ENCODE peak calls at places on chromosomes 11 and 22, in seven cellular contexts. H is gastrocnemius medialis, W is breast epithelium, S is body of pancreas, Y is esophagus squamous epithelium, I is A549, V is HCT116. K is an unnamed sample.

GRCh38 chr11:94876645-94877445 is 96.5 kb downstream of the CWC15 start:
- DNase-seq in H (peak), Y (no peak), S (peak), W (peak), V (peak), I (peak), K (peak)

GRCh38 chr11:72789493-72790131 is 4.2 kb downstream of the STARD10 start:
- DNase-seq in I (no peak), H (peak), V (no peak), S (no peak), Y (no peak), W (no peak), K (no peak)

GRCh38 chr11:124535552-124536232 is 7.8 kb downstream of the OR8B12 start:
- DNase-seq in Y (no peak), V (no peak), W (no peak), H (no peak), I (peak), S (no peak), K (no peak)

GRCh38 chr11:115279831-115280761 is 224.1 kb downstream of the CADM1 start:
- DNase-seq in W (no peak), Y (no peak), V (no peak), I (no peak), S (no peak), H (no peak), K (no peak)

GRCh38 chr11:102244681-102245409 is 72.4 kb upstream of the BIRC3 start:
- DNase-seq in Y (no peak), W (peak), S (no peak), I (peak), V (peak), H (no peak), K (no peak)

GRCh38 chr11:44608654-44609027 is 43.2 kb downstream of the CD82 start:
- DNase-seq in Y (no peak), I (no peak), H (no peak), W (no peak), S (no peak), V (no peak), K (no peak)

GRCh38 chr11:33598426-33599069 is 102.1 kb downstream of the C11orf91 start:
- DNase-seq in I (no peak), H (no peak), Y (no peak), W (no peak), S (peak), V (no peak), K (no peak)

GRCh38 chr11:59918987-59919589 is 19.1 kb upstream of the OOSP1 start:
- DNase-seq in V (peak), I (peak), W (no peak), Y (no peak), S (peak), H (no peak), K (no peak)

GRCh38 chr22:30969532-30970355 is 679 bp downstream of the TUG1 start:
- DNase-seq in H (no peak), Y (no peak), W (peak), I (peak), S (no peak), V (no peak), K (no peak)

GRCh38 chr11:126011220-126011619 is 51.4 kb downstream of the CDON start:
- DNase-seq in H (no peak), V (no peak), W (no peak), S (no peak), Y (no peak), I (no peak), K (no peak)

GRCh38 chr11:93198221-93198650 is 445 bp upstream of the SLC36A4 start:
- DNase-seq in W (no peak), V (no peak), H (no peak), S (no peak), Y (no peak), I (no peak), K (no peak)

GRCh38 chr11:76723548-76723947 is 53.0 kb upstream of the LRRC32 start:
- DNase-seq in S (no peak), I (no peak), W (no peak), H (no peak), Y (no peak), V (no peak), K (no peak)

GRCh38 chr11:67262731-67263675 is 3.3 kb upstream of the GRK2 start:
- DNase-seq in H (peak), W (peak), Y (no peak), S (peak), V (peak), I (peak), K (peak)

GRCh38 chr11:35654711-35655110 is 7.9 kb upstream of the TRIM44 start:
- DNase-seq in V (no peak), W (no peak), H (no peak), I (no peak), Y (no peak), S (no peak), K (no peak)

GRCh38 chr22:19942886-19943664 is 1.5 kb upstream of the TXNRD2 start:
- DNase-seq in Y (no peak), I (peak), W (no peak), V (no peak), H (peak), S (peak), K (peak)

GRCh38 chr11:47143322-47143721 is 33.4 kb downstream of the ARFGAP2 start:
- DNase-seq in V (no peak), Y (no peak), I (no peak), S (peak), H (no peak), W (peak), K (peak)

GRCh38 chr22:27628891-27629631 is 172.5 kb downstream of the MN1 start:
- DNase-seq in Y (no peak), H (no peak), S (no peak), W (no peak), I (no peak), V (peak), K (no peak)

GRCh38 chr11:100562102-100562501 is 125.0 kb upstream of the ARHGAP42 start:
- DNase-seq in V (no peak), H (no peak), Y (no peak), W (no peak), I (no peak), S (peak), K (no peak)

GRCh38 chr11:132158091-132158490 is 787.7 kb downstream of the NTM start:
- DNase-seq in H (no peak), I (peak), V (no peak), S (peak), Y (no peak), W (no peak), K (no peak)

GRCh38 chr11:76694664-76695063 is 24.1 kb upstream of the LRRC32 start:
- DNase-seq in Y (no peak), V (no peak), S (no peak), W (no peak), I (peak), H (no peak), K (no peak)

GRCh38 chr11:65047581-65048422 is 6.8 kb downstream of the SAC3D1 start:
- DNase-seq in W (no peak), S (no peak), I (no peak), V (no peak), Y (no peak), H (no peak), K (no peak)

GRCh38 chr11:34250732-34251639 is 106.8 kb downstream of the ABTB2 start:
- DNase-seq in V (peak), Y (no peak), S (no peak), W (no peak), I (peak), H (peak), K (no peak)

GRCh38 chr11:76601272-76601671 is 69.3 kb downstream of the LRRC32 start:
- DNase-seq in S (no peak), V (no peak), W (peak), H (no peak), I (no peak), Y (no peak), K (no peak)

GRCh38 chr11:5228124-5228523 is 1.3 kb upstream of the HBB start:
- DNase-seq in Y (no peak), I (no peak), V (no peak), H (no peak), S (no peak), W (no peak), K (no peak)

GRCh38 chr22:40889116-40889515 is 27.2 kb upstream of the DNAJB7 start:
- DNase-seq in H (no peak), V (no peak), Y (no peak), I (no peak), W (no peak), S (no peak), K (no peak)

GRCh38 chr11:118156531-118157185 is 4.0 kb upstream of the SCN4B start:
- DNase-seq in V (no peak), W (no peak), Y (no peak), I (no peak), S (peak), H (peak), K (no peak)

GRCh38 chr11:129440028-129440630 is 64.5 kb downstream of the BARX2 start:
- DNase-seq in S (peak), H (no peak), W (peak), V (no peak), I (peak), Y (no peak), K (peak)

GRCh38 chr11:111938687-111939160 is 1.6 kb downstream of the DIXDC1 start:
- DNase-seq in V (no peak), S (no peak), H (no peak), W (no peak), I (no peak), Y (no peak), K (no peak)

GRCh38 chr11:107961480-107961879 is 33.2 kb downstream of the RAB39A start:
- DNase-seq in I (no peak), W (no peak), V (no peak), S (no peak), Y (no peak), H (no peak), K (no peak)

GRCh38 chr11:108906826-108907225 is 242.0 kb downstream of the DDX10 start:
- DNase-seq in Y (no peak), H (no peak), W (no peak), S (no peak), I (no peak), V (no peak), K (no peak)

GRCh38 chr11:73367482-73368024 is 8.6 kb upstream of the RELT start:
- DNase-seq in S (no peak), H (no peak), Y (no peak), V (no peak), I (no peak), W (no peak), K (no peak)

GRCh38 chr11:122155765-122156527 is 39.9 kb upstream of the BLID start:
- DNase-seq in W (no peak), I (peak), S (no peak), V (no peak), Y (no peak), H (no peak), K (no peak)

GRCh38 chr11:113248702-113249490 is 65.5 kb upstream of the TTC12 start:
- DNase-seq in V (no peak), W (no peak), H (no peak), I (no peak), S (no peak), Y (no peak), K (no peak)

GRCh38 chr11:66676931-66677598 is 622 bp downstream of the RBM4B start:
- DNase-seq in H (no peak), W (no peak), S (no peak), I (no peak), Y (no peak), V (no peak), K (no peak)

GRCh38 chr11:61152816-61153592 is 8.2 kb downstream of the VPS37C start:
- DNase-seq in Y (no peak), H (no peak), V (no peak), W (no peak), I (no peak), S (no peak), K (no peak)

GRCh38 chr11:76164861-76165751 is 41.2 kb downstream of the WNT11 start:
- DNase-seq in H (no peak), W (no peak), V (no peak), S (no peak), I (no peak), Y (no peak), K (no peak)

GRCh38 chr11:104327864-104328513 is 164.0 kb upstream of the PDGFD start:
- DNase-seq in Y (no peak), V (no peak), H (no peak), S (no peak), I (no peak), W (no peak), K (no peak)

GRCh38 chr11:66277475-66278391 is at the start of gene CNIH2:
- DNase-seq in V (no peak), I (no peak), S (peak), W (no peak), H (no peak), Y (no peak), K (no peak)

GRCh38 chr11:132022718-132023117 is 652.3 kb downstream of the NTM start:
- DNase-seq in Y (no peak), W (no peak), S (no peak), H (no peak), V (no peak), I (no peak), K (no peak)

GRCh38 chr11:10623797-10624761 is 55.6 kb upstream of the LYVE1 start:
- DNase-seq in I (peak), W (no peak), H (no peak), S (peak), Y (no peak), V (peak), K (no peak)
- TF ChIP-seq CTCF in I (peak), W (peak), H (peak), S (no peak), Y (peak), V (peak), K (peak)

DNA sequence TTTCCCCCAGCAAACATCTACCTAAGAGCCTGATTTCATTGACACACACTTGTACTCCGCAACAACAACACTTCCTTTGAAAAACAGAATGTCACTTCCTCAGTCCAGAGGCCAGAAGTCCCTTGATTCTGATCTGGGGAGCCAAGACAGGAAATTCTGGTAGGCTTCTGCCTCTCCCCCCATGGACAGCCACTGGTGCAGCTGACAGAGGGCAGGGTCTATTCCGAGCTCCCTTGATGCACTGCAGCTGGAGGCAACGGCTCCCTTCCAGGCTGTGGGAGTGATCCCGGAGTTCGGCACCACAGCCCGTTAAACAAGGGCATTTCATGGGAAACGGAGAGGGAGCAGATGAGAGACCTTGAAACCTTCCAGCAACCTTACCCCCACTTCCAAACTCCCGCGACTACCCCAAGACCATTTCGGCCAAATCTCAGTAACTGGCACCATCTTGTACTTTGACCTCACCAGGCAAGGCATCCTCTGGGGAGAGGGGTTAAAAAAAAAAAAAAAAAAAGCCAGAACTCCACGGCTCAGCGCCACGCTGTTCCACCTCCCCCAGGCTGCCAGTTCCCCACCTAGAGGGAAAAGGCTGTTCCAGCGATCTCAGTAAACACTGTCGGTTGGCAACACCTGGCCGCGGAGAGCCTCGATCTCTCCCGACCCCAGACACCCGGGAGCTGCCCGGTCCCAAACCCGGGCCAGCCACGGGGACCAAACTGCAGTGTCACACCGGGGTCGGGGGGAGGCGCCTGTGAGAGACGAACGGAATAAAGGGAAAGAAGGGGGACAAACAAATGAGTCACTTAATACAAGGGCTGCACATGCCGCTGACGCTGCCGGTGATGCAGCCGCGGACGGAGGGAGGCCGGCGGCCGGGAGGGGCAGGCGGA is 1.1 kb downstream of the GAB2 start:
- DNase-seq in W (peak), H (peak), S (peak), V (peak), Y (peak), I (peak), K (peak)
- TF ChIP-seq POLR2A in W (peak), H (peak), S (peak), V (no peak), Y (peak), I (no peak), K (peak)

GRCh38 chr11:57764972-57765371 is 3.4 kb downstream of the CTNND1 start:
- DNase-seq in S (no peak), I (no peak), H (no peak), V (no peak), Y (no peak), W (no peak), K (no peak)
- H3K4me3 ChIP-seq in S (no peak), I (no peak), H (peak), V (no peak), Y (peak), W (peak), K (peak)

DNA sequence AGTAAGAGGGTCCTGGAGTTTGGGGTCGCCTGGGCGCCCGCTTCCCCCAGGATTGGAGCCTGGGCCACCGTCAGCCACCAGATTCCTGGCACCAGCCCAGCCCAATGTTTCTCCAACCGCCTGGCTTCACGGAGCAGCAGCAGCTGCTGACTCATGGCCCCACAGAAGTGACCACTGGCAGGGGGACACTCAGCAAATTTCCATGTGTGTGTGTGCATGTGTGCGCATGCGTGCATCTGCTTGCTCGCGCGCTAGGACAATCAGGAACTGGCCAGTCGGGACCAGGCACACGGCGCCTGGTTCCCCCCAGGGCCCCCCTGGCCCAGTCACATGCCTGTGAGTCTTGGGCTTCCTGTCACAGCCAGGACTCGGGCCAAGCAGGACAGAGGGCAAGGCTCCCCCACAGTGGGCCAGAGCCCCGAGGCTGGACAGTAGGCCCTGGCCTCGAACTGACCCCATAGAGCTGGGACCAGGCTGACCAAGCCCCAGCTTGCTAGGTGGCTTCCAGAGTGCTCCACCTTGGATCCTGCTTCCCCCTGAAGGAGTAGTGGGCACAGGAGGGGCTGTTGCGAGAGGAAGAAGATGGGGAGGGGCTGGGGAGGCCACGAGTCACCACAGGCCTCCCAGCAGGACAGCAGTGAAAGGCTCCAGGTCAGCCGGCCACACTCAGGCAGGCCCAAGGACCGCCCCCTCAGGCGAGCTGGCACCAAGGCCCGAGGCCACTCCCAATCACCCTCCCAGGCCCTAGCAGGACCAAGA is 3.2 kb downstream of the CTSD start:
- DNase-seq in I (no peak), Y (no peak), W (no peak), S (peak), H (peak), V (no peak), K (no peak)
- TF ChIP-seq CTCF in I (no peak), Y (no peak), W (no peak), S (no peak), H (no peak), V (no peak), K (no peak)

GRCh38 chr22:42617155-42617983 is 2.7 kb upstream of the POLDIP3 start:
- DNase-seq in I (no peak), W (no peak), Y (no peak), H (no peak), V (no peak), S (no peak), K (no peak)

GRCh38 chr22:42612336-42612735 is 2.3 kb downstream of the POLDIP3 start:
- DNase-seq in I (no peak), S (no peak), H (no peak), Y (no peak), W (no peak), V (no peak), K (no peak)

GRCh38 chr22:42615092-42615859 is 593 bp upstream of the POLDIP3 start:
- DNase-seq in I (peak), Y (peak), V (peak), S (peak), H (peak), W (peak), K (peak)

GRCh38 chr22:42613869-42614268 is 814 bp downstream of the POLDIP3 start:
- DNase-seq in I (no peak), Y (no peak), S (no peak), H (no peak), W (no peak), V (no peak), K (no peak)

GRCh38 chr22:42614312-42615091 is at the start of gene POLDIP3:
- DNase-seq in I (peak), Y (peak), W (peak), S (peak), H (peak), V (peak), K (peak)
- TF ChIP-seq POLR2A in I (peak), Y (peak), W (peak), S (no peak), H (peak), V (no peak), K (peak)